ENCODE peak calls at places on chromosomes 3 and 15, in four cellular contexts. One of them, this sample, is unnamed.

GRCh38 chr3:150555859-150556436 is 9.4 kb downstream of the EIF2A start:
- DNase-seq in CD8-positive, alpha-beta T cell: no peak
- DNase-seq in breast epithelium: no peak
- DNase-seq in fibroblast of pulmonary artery: no peak
- DNase-seq in this sample: no peak

GRCh38 chr15:99010743-99011142 is 3.2 kb upstream of the PGPEP1L start:
- DNase-seq in breast epithelium: no peak
- DNase-seq in CD8-positive, alpha-beta T cell: no peak
- DNase-seq in fibroblast of pulmonary artery: peak
- DNase-seq in this sample: no peak

GRCh38 chr3:72997421-72997961 is 880 bp downstream of the PPP4R2 start:
- DNase-seq in breast epithelium: no peak
- DNase-seq in CD8-positive, alpha-beta T cell: peak
- DNase-seq in fibroblast of pulmonary artery: peak
- DNase-seq in this sample: peak

GRCh38 chr3:188860147-188860546 is 311.6 kb upstream of the TPRG1 start:
- DNase-seq in CD8-positive, alpha-beta T cell: no peak
- DNase-seq in fibroblast of pulmonary artery: peak
- DNase-seq in breast epithelium: no peak
- DNase-seq in this sample: peak

GRCh38 chr15:55402707-55403106 is 5.5 kb downstream of the CCPG1 start:
- DNase-seq in breast epithelium: no peak
- DNase-seq in CD8-positive, alpha-beta T cell: no peak
- DNase-seq in fibroblast of pulmonary artery: peak
- DNase-seq in this sample: no peak

GRCh38 chr3:196506687-196507086 is 3.1 kb upstream of the RNF168 start:
- DNase-seq in fibroblast of pulmonary artery: no peak
- DNase-seq in breast epithelium: no peak
- DNase-seq in CD8-positive, alpha-beta T cell: no peak
- DNase-seq in this sample: no peak

GRCh38 chr15:28915935-28916334 is 30.2 kb downstream of the APBA2 start:
- DNase-seq in breast epithelium: no peak
- DNase-seq in fibroblast of pulmonary artery: no peak
- DNase-seq in CD8-positive, alpha-beta T cell: no peak
- DNase-seq in this sample: no peak

GRCh38 chr3:99678023-99678422 is 39.6 kb downstream of the COL8A1 start:
- DNase-seq in CD8-positive, alpha-beta T cell: no peak
- DNase-seq in breast epithelium: peak
- DNase-seq in fibroblast of pulmonary artery: peak
- DNase-seq in this sample: peak

GRCh38 chr3:154886437-154886836 is 193.7 kb upstream of the MME start:
- DNase-seq in fibroblast of pulmonary artery: peak
- DNase-seq in CD8-positive, alpha-beta T cell: no peak
- DNase-seq in breast epithelium: no peak
- DNase-seq in this sample: peak
- TF ChIP-seq CTCF in fibroblast of pulmonary artery: no peak
- TF ChIP-seq CTCF in CD8-positive, alpha-beta T cell: no peak
- TF ChIP-seq CTCF in breast epithelium: no peak
- TF ChIP-seq CTCF in this sample: no peak

DNA sequence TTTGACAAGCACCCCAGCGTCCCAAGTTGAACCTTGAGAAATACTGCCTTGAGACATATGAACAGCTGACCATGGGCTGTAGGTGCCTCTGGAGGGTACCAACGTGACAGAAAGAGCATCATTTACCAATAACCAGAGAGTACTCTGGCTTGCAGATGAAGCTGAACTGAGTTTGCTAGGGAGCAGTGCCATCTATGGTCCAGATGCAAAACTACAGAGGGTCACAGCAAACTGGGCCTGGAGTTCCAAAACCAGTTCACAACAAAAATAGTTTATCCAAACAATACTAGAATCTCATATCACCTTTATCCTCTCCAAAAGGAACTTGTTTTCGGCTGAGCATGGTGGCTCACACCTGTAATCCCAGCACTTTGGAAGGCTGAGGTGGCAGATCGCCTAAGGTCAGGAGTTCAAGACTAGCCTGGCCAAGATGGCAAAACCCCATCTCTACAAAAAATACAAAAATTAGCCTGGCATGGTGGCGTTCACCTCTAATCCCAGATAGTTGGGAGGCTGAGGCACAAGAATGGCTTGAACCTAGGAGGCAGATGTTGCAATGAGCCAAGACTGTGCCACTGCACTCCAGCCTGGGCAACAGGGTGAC is 69.3 kb downstream of the CHAC1 start:
- DNase-seq in fibroblast of pulmonary artery: peak
- DNase-seq in CD8-positive, alpha-beta T cell: peak
- DNase-seq in breast epithelium: no peak
- DNase-seq in this sample: peak
- TF ChIP-seq CTCF in fibroblast of pulmonary artery: peak
- TF ChIP-seq CTCF in CD8-positive, alpha-beta T cell: peak
- TF ChIP-seq CTCF in breast epithelium: peak
- TF ChIP-seq CTCF in this sample: peak

GRCh38 chr15:92653836-92654524 is 1.6 kb downstream of the FAM174B start:
- DNase-seq in breast epithelium: peak
- DNase-seq in fibroblast of pulmonary artery: no peak
- DNase-seq in CD8-positive, alpha-beta T cell: no peak
- DNase-seq in this sample: no peak
- TF ChIP-seq CTCF in breast epithelium: no peak
- TF ChIP-seq CTCF in fibroblast of pulmonary artery: no peak
- TF ChIP-seq CTCF in CD8-positive, alpha-beta T cell: no peak
- TF ChIP-seq CTCF in this sample: no peak

GRCh38 chr3:135905058-135905724 is 60.3 kb upstream of the PPP2R3A start:
- DNase-seq in breast epithelium: no peak
- DNase-seq in fibroblast of pulmonary artery: peak
- DNase-seq in CD8-positive, alpha-beta T cell: no peak
- DNase-seq in this sample: peak
- TF ChIP-seq CTCF in breast epithelium: no peak
- TF ChIP-seq CTCF in fibroblast of pulmonary artery: peak
- TF ChIP-seq CTCF in CD8-positive, alpha-beta T cell: no peak
- TF ChIP-seq CTCF in this sample: no peak

GRCh38 chr3:96806336-96806735 is 8.1 kb upstream of the EPHA6 start:
- DNase-seq in fibroblast of pulmonary artery: no peak
- DNase-seq in breast epithelium: no peak
- DNase-seq in CD8-positive, alpha-beta T cell: no peak
- DNase-seq in this sample: no peak

GRCh38 chr3:96803860-96804259 is 10.5 kb upstream of the EPHA6 start:
- DNase-seq in fibroblast of pulmonary artery: no peak
- DNase-seq in CD8-positive, alpha-beta T cell: no peak
- DNase-seq in breast epithelium: no peak
- DNase-seq in this sample: no peak
- TF ChIP-seq CTCF in fibroblast of pulmonary artery: no peak
- TF ChIP-seq CTCF in CD8-positive, alpha-beta T cell: no peak
- TF ChIP-seq CTCF in breast epithelium: no peak
- TF ChIP-seq CTCF in this sample: no peak

DNA sequence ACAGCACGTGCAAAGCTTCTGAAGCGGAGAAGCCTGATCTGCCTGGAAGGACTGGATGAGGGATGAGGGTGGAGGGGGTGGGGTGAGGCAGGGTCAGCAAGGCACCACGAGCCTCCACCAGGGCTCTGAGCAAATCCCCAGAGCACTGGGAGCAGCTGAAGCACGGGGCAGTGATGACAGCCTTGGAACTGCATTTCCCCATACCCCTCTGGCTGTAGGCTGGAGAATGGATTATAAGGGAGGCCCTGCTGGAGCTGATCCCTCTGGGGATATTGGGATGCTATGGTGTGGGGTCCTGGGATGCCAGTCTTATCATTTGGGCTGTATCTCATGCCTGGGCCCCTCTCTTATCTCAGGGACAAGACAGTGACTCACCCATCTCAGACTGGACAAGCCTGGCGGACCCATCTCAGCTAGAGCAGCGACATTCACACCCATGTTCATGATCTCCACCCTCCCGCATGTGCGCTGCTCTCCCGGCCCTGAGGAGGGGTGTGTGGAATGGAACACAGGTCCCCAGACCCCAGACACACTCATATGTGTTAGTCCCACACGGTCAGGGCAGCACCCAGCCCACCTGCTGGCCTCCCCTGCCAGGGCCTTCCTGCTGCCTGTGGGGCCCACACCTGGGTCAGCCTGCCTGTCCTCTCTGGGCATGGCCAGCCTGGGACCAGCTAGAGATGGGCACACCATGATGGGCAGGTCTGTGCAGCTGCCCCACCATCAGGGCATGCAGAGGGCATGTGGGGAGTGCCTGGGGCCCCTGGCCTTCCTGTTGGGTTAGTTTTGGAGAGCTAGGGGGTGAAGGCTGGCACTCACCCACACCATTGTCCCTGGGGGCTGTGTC is 97.1 kb downstream of the FBLN2 start:
- DNase-seq in CD8-positive, alpha-beta T cell: no peak
- DNase-seq in fibroblast of pulmonary artery: no peak
- DNase-seq in breast epithelium: no peak
- DNase-seq in this sample: no peak
- TF ChIP-seq CTCF in CD8-positive, alpha-beta T cell: no peak
- TF ChIP-seq CTCF in fibroblast of pulmonary artery: no peak
- TF ChIP-seq CTCF in breast epithelium: no peak
- TF ChIP-seq CTCF in this sample: no peak

DNA sequence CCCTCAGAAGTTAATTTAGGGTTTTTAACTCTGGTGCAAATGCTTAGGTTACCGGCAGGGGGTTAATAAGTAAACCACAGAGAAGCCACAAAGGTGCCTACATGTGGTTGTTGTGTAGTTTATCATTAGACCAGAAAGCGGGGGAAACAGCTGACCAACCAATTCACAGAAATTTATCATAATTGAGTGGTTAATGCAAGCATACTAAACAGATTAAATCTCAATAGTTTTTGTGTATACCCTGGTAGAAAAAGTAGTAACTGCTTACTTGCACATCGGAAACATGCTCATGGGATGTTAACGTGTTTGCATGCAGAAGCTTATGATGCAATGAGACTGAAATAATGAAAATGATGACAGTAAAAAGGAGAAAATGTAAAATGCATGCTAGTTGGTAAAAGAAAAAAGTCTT is 316.0 kb downstream of the PTPRG start:
- DNase-seq in CD8-positive, alpha-beta T cell: no peak
- DNase-seq in fibroblast of pulmonary artery: peak
- DNase-seq in breast epithelium: no peak
- DNase-seq in this sample: no peak
- TF ChIP-seq CTCF in CD8-positive, alpha-beta T cell: no peak
- TF ChIP-seq CTCF in fibroblast of pulmonary artery: peak
- TF ChIP-seq CTCF in breast epithelium: no peak
- TF ChIP-seq CTCF in this sample: no peak

GRCh38 chr15:92056875-92057274 is 203.4 kb downstream of the SLCO3A1 start:
- DNase-seq in CD8-positive, alpha-beta T cell: no peak
- DNase-seq in breast epithelium: no peak
- DNase-seq in fibroblast of pulmonary artery: no peak
- DNase-seq in this sample: no peak

GRCh38 chr15:92049290-92050008 is 195.9 kb downstream of the SLCO3A1 start:
- DNase-seq in breast epithelium: no peak
- DNase-seq in fibroblast of pulmonary artery: peak
- DNase-seq in CD8-positive, alpha-beta T cell: no peak
- DNase-seq in this sample: no peak

GRCh38 chr15:92051726-92052125 is 198.2 kb downstream of the SLCO3A1 start:
- DNase-seq in breast epithelium: no peak
- DNase-seq in CD8-positive, alpha-beta T cell: no peak
- DNase-seq in fibroblast of pulmonary artery: no peak
- DNase-seq in this sample: no peak

GRCh38 chr15:92050220-92050898 is 196.9 kb downstream of the SLCO3A1 start:
- DNase-seq in fibroblast of pulmonary artery: no peak
- DNase-seq in breast epithelium: peak
- DNase-seq in CD8-positive, alpha-beta T cell: no peak
- DNase-seq in this sample: no peak

GRCh38 chr15:92053727-92054316 is 200.3 kb downstream of the SLCO3A1 start:
- DNase-seq in breast epithelium: no peak
- DNase-seq in fibroblast of pulmonary artery: no peak
- DNase-seq in CD8-positive, alpha-beta T cell: no peak
- DNase-seq in this sample: no peak
- TF ChIP-seq CTCF in breast epithelium: no peak
- TF ChIP-seq CTCF in fibroblast of pulmonary artery: peak
- TF ChIP-seq CTCF in CD8-positive, alpha-beta T cell: no peak
- TF ChIP-seq CTCF in this sample: peak

GRCh38 chr15:61530769-61531168 is 301.7 kb upstream of the RORA start:
- DNase-seq in CD8-positive, alpha-beta T cell: no peak
- DNase-seq in fibroblast of pulmonary artery: no peak
- DNase-seq in breast epithelium: no peak
- DNase-seq in this sample: peak
- TF ChIP-seq CTCF in CD8-positive, alpha-beta T cell: no peak
- TF ChIP-seq CTCF in fibroblast of pulmonary artery: no peak
- TF ChIP-seq CTCF in breast epithelium: no peak
- TF ChIP-seq CTCF in this sample: no peak

This sample was measured in MCF 10A.